ENCODE peak calls at places on chromosomes 2 and 18, in four cellular contexts. One of them, this sample, is unnamed.

GRCh38 chr18:4987452-4988405 is 209.3 kb downstream of the AKAIN1 start:
- DNase-seq in activated CD4-positive, alpha-beta T cell treated with anti-CD3 and anti-CD28 coated beads, Interleukin-2, amount 50 U/mL, for 4 hours: no peak
- DNase-seq in HTR-8/SVneo: no peak
- DNase-seq in T-helper 22 cell: no peak
- DNase-seq in this sample: no peak

GRCh38 chr2:222864296-222864695 is 3.5 kb downstream of the ACSL3 start:
- DNase-seq in T-helper 22 cell: no peak
- DNase-seq in HTR-8/SVneo: no peak
- DNase-seq in activated CD4-positive, alpha-beta T cell treated with anti-CD3 and anti-CD28 coated beads, Interleukin-2, amount 50 U/mL, for 4 hours: no peak
- DNase-seq in this sample: peak

GRCh38 chr18:2857491-2858063 is 10.8 kb downstream of the EMILIN2 start:
- DNase-seq in HTR-8/SVneo: no peak
- DNase-seq in T-helper 22 cell: no peak
- DNase-seq in activated CD4-positive, alpha-beta T cell treated with anti-CD3 and anti-CD28 coated beads, Interleukin-2, amount 50 U/mL, for 4 hours: no peak
- DNase-seq in this sample: peak

GRCh38 chr2:177740718-177741117 is 331.9 kb downstream of the PDE11A start:
- DNase-seq in activated CD4-positive, alpha-beta T cell treated with anti-CD3 and anti-CD28 coated beads, Interleukin-2, amount 50 U/mL, for 4 hours: no peak
- DNase-seq in T-helper 22 cell: no peak
- DNase-seq in HTR-8/SVneo: no peak
- DNase-seq in this sample: no peak

GRCh38 chr2:190553254-190553653 is 18.7 kb upstream of the NEMP2 start:
- DNase-seq in activated CD4-positive, alpha-beta T cell treated with anti-CD3 and anti-CD28 coated beads, Interleukin-2, amount 50 U/mL, for 4 hours: no peak
- DNase-seq in T-helper 22 cell: no peak
- DNase-seq in HTR-8/SVneo: no peak
- DNase-seq in this sample: no peak

GRCh38 chr2:85888020-85888744 is 608 bp downstream of the ST3GAL5 start:
- DNase-seq in T-helper 22 cell: peak
- DNase-seq in HTR-8/SVneo: no peak
- DNase-seq in activated CD4-positive, alpha-beta T cell treated with anti-CD3 and anti-CD28 coated beads, Interleukin-2, amount 50 U/mL, for 4 hours: peak
- DNase-seq in this sample: peak

GRCh38 chr18:28176674-28176932 is 327 bp downstream of the CDH2 start:
- DNase-seq in activated CD4-positive, alpha-beta T cell treated with anti-CD3 and anti-CD28 coated beads, Interleukin-2, amount 50 U/mL, for 4 hours: no peak
- DNase-seq in HTR-8/SVneo: no peak
- DNase-seq in T-helper 22 cell: no peak
- DNase-seq in this sample: no peak

GRCh38 chr18:3914833-3915598 is 465.0 kb downstream of the TGIF1 start:
- DNase-seq in activated CD4-positive, alpha-beta T cell treated with anti-CD3 and anti-CD28 coated beads, Interleukin-2, amount 50 U/mL, for 4 hours: no peak
- DNase-seq in HTR-8/SVneo: no peak
- DNase-seq in T-helper 22 cell: no peak
- DNase-seq in this sample: no peak

GRCh38 chr2:174428214-174428613 is 32.7 kb downstream of the SCRN3 start:
- DNase-seq in HTR-8/SVneo: no peak
- DNase-seq in activated CD4-positive, alpha-beta T cell treated with anti-CD3 and anti-CD28 coated beads, Interleukin-2, amount 50 U/mL, for 4 hours: no peak
- DNase-seq in T-helper 22 cell: no peak
- DNase-seq in this sample: no peak

GRCh38 chr2:240319855-240320560 is 115.5 kb upstream of the GPC1 start:
- DNase-seq in HTR-8/SVneo: peak
- DNase-seq in activated CD4-positive, alpha-beta T cell treated with anti-CD3 and anti-CD28 coated beads, Interleukin-2, amount 50 U/mL, for 4 hours: no peak
- DNase-seq in T-helper 22 cell: no peak
- DNase-seq in this sample: peak

GRCh38 chr2:212618636-212619035 is 80.0 kb upstream of the ERBB4 start:
- DNase-seq in T-helper 22 cell: no peak
- DNase-seq in HTR-8/SVneo: no peak
- DNase-seq in activated CD4-positive, alpha-beta T cell treated with anti-CD3 and anti-CD28 coated beads, Interleukin-2, amount 50 U/mL, for 4 hours: no peak
- DNase-seq in this sample: peak

GRCh38 chr18:75471850-75472249 is 44.3 kb upstream of the SMIM21 start:
- DNase-seq in HTR-8/SVneo: no peak
- DNase-seq in activated CD4-positive, alpha-beta T cell treated with anti-CD3 and anti-CD28 coated beads, Interleukin-2, amount 50 U/mL, for 4 hours: no peak
- DNase-seq in T-helper 22 cell: no peak
- DNase-seq in this sample: no peak

GRCh38 chr2:240567872-240568677 is at the start of gene RNPEPL1:
- DNase-seq in T-helper 22 cell: peak
- DNase-seq in HTR-8/SVneo: peak
- DNase-seq in activated CD4-positive, alpha-beta T cell treated with anti-CD3 and anti-CD28 coated beads, Interleukin-2, amount 50 U/mL, for 4 hours: peak
- DNase-seq in this sample: peak